ENCODE peak calls at places on chromosome 16, in seven cellular contexts. Y is posterior cingulate gyrus; N is activated CD4-positive, alpha-beta T cell treated with anti-CD3 and anti-CD28 coated beads, Interleukin-2, amount 50 U/mL, for 1 hour; U is NB4; X is psoas muscle; Z is NCI-H446 treated with DMSO at 0.1 percent for 48 hours; A is MM.1S. M is an unnamed sample.

GRCh38 chr16:4293822-4294457 is 21.1 kb upstream of the TFAP4 start:
- DNase-seq in Z (peak; percentile 17), Y (no peak), X (peak; percentile 59), U (no peak), A (no peak), N (no peak), M (no peak)

GRCh38 chr16:21277927-21278706 is at the start of gene CRYM:
- DNase-seq in X (peak; percentile 50), N (peak; percentile 32), Y (no peak), Z (no peak), U (no peak), A (peak; percentile 70), M (peak; percentile 13)

GRCh38 chr16:89404561-89404960 is 85.8 kb downstream of the ANKRD11 start:
- DNase-seq in A (no peak), N (no peak), U (no peak), Z (no peak), X (no peak), Y (no peak), M (no peak)

GRCh38 chr16:81553814-81554675 is 109.4 kb downstream of the CMIP start:
- DNase-seq in A (no peak), N (no peak), Z (no peak), X (no peak), U (no peak), Y (no peak), M (no peak)

GRCh38 chr16:64339052-64339770 is 782.7 kb downstream of the CDH11 start:
- DNase-seq in X (no peak), Y (no peak), U (no peak), N (no peak), A (no peak), Z (no peak), M (no peak)

GRCh38 chr16:57735755-57736418 is at the start of gene KATNB1:
- DNase-seq in Z (no peak), N (no peak), A (no peak), X (no peak), Y (no peak), U (no peak), M (no peak)

GRCh38 chr16:28491080-28491969 is 549 bp downstream of the CLN3 start:
- DNase-seq in X (peak; percentile 44), U (peak; percentile 79), Y (peak; percentile 20), N (peak; percentile 12), A (peak; percentile 20), Z (no peak), M (no peak)

GRCh38 chr16:71930013-71930563 is 34.8 kb downstream of the IST1 start:
- DNase-seq in X (no peak), Y (no peak), N (no peak), A (no peak), U (no peak), Z (no peak), M (no peak)

GRCh38 chr16:53098526-53099317 is 43.9 kb downstream of the CHD9 start:
- DNase-seq in X (peak; percentile 89), U (peak; percentile 99), A (peak; percentile 74), Z (peak; percentile 64), N (peak; percentile 25), Y (peak; percentile 62), M (peak; percentile 67)

GRCh38 chr16:5678371-5678770 is 580.8 kb upstream of the EEF2KMT start:
- DNase-seq in U (peak; percentile 45), Y (no peak), X (no peak), A (peak; percentile 13), N (no peak), Z (no peak), M (no peak)